ENCODE peak calls at places on chromosomes 4 and X, in ten cellular contexts. One of them, this sample, is unnamed.

GRCh38 chrX:44314259-44314734 is 29.2 kb downstream of the EFHC2 start:
- DNase-seq in effector memory CD4-positive, alpha-beta T cell: no peak
- DNase-seq in A549: no peak
- DNase-seq in activated effector memory CD4-positive, alpha-beta T cell treated with Interleukin-2 at 50 U/mL for 16 hours: no peak
- DNase-seq in head of caudate nucleus: no peak
- DNase-seq in CD8-positive, alpha-beta memory T cell: no peak
- DNase-seq in cardiac muscle cell: peak
- DNase-seq in stimulated activated CD4-positive, alpha-beta T cell treated with anti-CD3 and anti-CD28 coated beads, TNF-alpha, amount 100 ng/mL, for 4 hours: no peak
- DNase-seq in thoracic aorta: no peak
- DNase-seq in pancreas: no peak
- DNase-seq in this sample: peak

GRCh38 chr4:69970071-69970470 is 4.5 kb upstream of the CSN2 start:
- DNase-seq in thoracic aorta: no peak
- DNase-seq in activated effector memory CD4-positive, alpha-beta T cell treated with Interleukin-2 at 50 U/mL for 16 hours: no peak
- DNase-seq in cardiac muscle cell: no peak
- DNase-seq in head of caudate nucleus: no peak
- DNase-seq in CD8-positive, alpha-beta memory T cell: no peak
- DNase-seq in A549: no peak
- DNase-seq in pancreas: no peak
- DNase-seq in effector memory CD4-positive, alpha-beta T cell: no peak
- DNase-seq in stimulated activated CD4-positive, alpha-beta T cell treated with anti-CD3 and anti-CD28 coated beads, TNF-alpha, amount 100 ng/mL, for 4 hours: no peak
- DNase-seq in this sample: no peak

GRCh38 chr4:127685292-127685691 is 44.9 kb upstream of the SLC25A31 start:
- DNase-seq in stimulated activated CD4-positive, alpha-beta T cell treated with anti-CD3 and anti-CD28 coated beads, TNF-alpha, amount 100 ng/mL, for 4 hours: no peak
- DNase-seq in A549: no peak
- DNase-seq in effector memory CD4-positive, alpha-beta T cell: no peak
- DNase-seq in activated effector memory CD4-positive, alpha-beta T cell treated with Interleukin-2 at 50 U/mL for 16 hours: no peak
- DNase-seq in head of caudate nucleus: no peak
- DNase-seq in cardiac muscle cell: no peak
- DNase-seq in pancreas: no peak
- DNase-seq in thoracic aorta: no peak
- DNase-seq in CD8-positive, alpha-beta memory T cell: no peak
- DNase-seq in this sample: no peak

GRCh38 chrX:13898084-13898483 is 81.2 kb upstream of the GPM6B start:
- DNase-seq in thoracic aorta: peak
- DNase-seq in activated effector memory CD4-positive, alpha-beta T cell treated with Interleukin-2 at 50 U/mL for 16 hours: no peak
- DNase-seq in head of caudate nucleus: no peak
- DNase-seq in CD8-positive, alpha-beta memory T cell: no peak
- DNase-seq in effector memory CD4-positive, alpha-beta T cell: no peak
- DNase-seq in pancreas: no peak
- DNase-seq in A549: peak
- DNase-seq in stimulated activated CD4-positive, alpha-beta T cell treated with anti-CD3 and anti-CD28 coated beads, TNF-alpha, amount 100 ng/mL, for 4 hours: no peak
- DNase-seq in cardiac muscle cell: peak
- DNase-seq in this sample: no peak

GRCh38 chrX:45011131-45011530 is 138.1 kb downstream of the KDM6A start:
- DNase-seq in A549: peak
- DNase-seq in effector memory CD4-positive, alpha-beta T cell: no peak
- DNase-seq in pancreas: no peak
- DNase-seq in thoracic aorta: no peak
- DNase-seq in head of caudate nucleus: no peak
- DNase-seq in CD8-positive, alpha-beta memory T cell: no peak
- DNase-seq in cardiac muscle cell: no peak
- DNase-seq in activated effector memory CD4-positive, alpha-beta T cell treated with Interleukin-2 at 50 U/mL for 16 hours: no peak
- DNase-seq in stimulated activated CD4-positive, alpha-beta T cell treated with anti-CD3 and anti-CD28 coated beads, TNF-alpha, amount 100 ng/mL, for 4 hours: no peak
- DNase-seq in this sample: no peak

GRCh38 chr4:94448815-94449375 is 2.8 kb upstream of the PDLIM5 start:
- DNase-seq in activated effector memory CD4-positive, alpha-beta T cell treated with Interleukin-2 at 50 U/mL for 16 hours: no peak
- DNase-seq in stimulated activated CD4-positive, alpha-beta T cell treated with anti-CD3 and anti-CD28 coated beads, TNF-alpha, amount 100 ng/mL, for 4 hours: no peak
- DNase-seq in head of caudate nucleus: no peak
- DNase-seq in cardiac muscle cell: no peak
- DNase-seq in effector memory CD4-positive, alpha-beta T cell: no peak
- DNase-seq in thoracic aorta: no peak
- DNase-seq in CD8-positive, alpha-beta memory T cell: no peak
- DNase-seq in A549: no peak
- DNase-seq in pancreas: no peak
- DNase-seq in this sample: no peak

GRCh38 chr4:14025093-14025492 is 397.6 kb upstream of the BOD1L1 start:
- DNase-seq in head of caudate nucleus: no peak
- DNase-seq in thoracic aorta: no peak
- DNase-seq in pancreas: no peak
- DNase-seq in stimulated activated CD4-positive, alpha-beta T cell treated with anti-CD3 and anti-CD28 coated beads, TNF-alpha, amount 100 ng/mL, for 4 hours: no peak
- DNase-seq in activated effector memory CD4-positive, alpha-beta T cell treated with Interleukin-2 at 50 U/mL for 16 hours: no peak
- DNase-seq in cardiac muscle cell: peak
- DNase-seq in A549: no peak
- DNase-seq in effector memory CD4-positive, alpha-beta T cell: no peak
- DNase-seq in CD8-positive, alpha-beta memory T cell: no peak
- DNase-seq in this sample: no peak

GRCh38 chr4:179750374-179750773 is 2308.1 kb upstream of the AGA start:
- DNase-seq in effector memory CD4-positive, alpha-beta T cell: no peak
- DNase-seq in activated effector memory CD4-positive, alpha-beta T cell treated with Interleukin-2 at 50 U/mL for 16 hours: no peak
- DNase-seq in stimulated activated CD4-positive, alpha-beta T cell treated with anti-CD3 and anti-CD28 coated beads, TNF-alpha, amount 100 ng/mL, for 4 hours: no peak
- DNase-seq in head of caudate nucleus: no peak
- DNase-seq in cardiac muscle cell: peak
- DNase-seq in A549: no peak
- DNase-seq in pancreas: no peak
- DNase-seq in CD8-positive, alpha-beta memory T cell: no peak
- DNase-seq in thoracic aorta: no peak
- DNase-seq in this sample: peak

GRCh38 chr4:21795091-21795490 is 153.5 kb downstream of the KCNIP4 start:
- DNase-seq in cardiac muscle cell: no peak
- DNase-seq in activated effector memory CD4-positive, alpha-beta T cell treated with Interleukin-2 at 50 U/mL for 16 hours: no peak
- DNase-seq in head of caudate nucleus: no peak
- DNase-seq in A549: no peak
- DNase-seq in stimulated activated CD4-positive, alpha-beta T cell treated with anti-CD3 and anti-CD28 coated beads, TNF-alpha, amount 100 ng/mL, for 4 hours: no peak
- DNase-seq in CD8-positive, alpha-beta memory T cell: no peak
- DNase-seq in pancreas: no peak
- DNase-seq in effector memory CD4-positive, alpha-beta T cell: no peak
- DNase-seq in thoracic aorta: no peak
- DNase-seq in this sample: no peak

GRCh38 chr4:6464842-6465588 is 7.4 kb downstream of the PPP2R2C start:
- DNase-seq in effector memory CD4-positive, alpha-beta T cell: no peak
- DNase-seq in cardiac muscle cell: no peak
- DNase-seq in CD8-positive, alpha-beta memory T cell: no peak
- DNase-seq in head of caudate nucleus: peak
- DNase-seq in activated effector memory CD4-positive, alpha-beta T cell treated with Interleukin-2 at 50 U/mL for 16 hours: no peak
- DNase-seq in A549: peak
- DNase-seq in thoracic aorta: no peak
- DNase-seq in stimulated activated CD4-positive, alpha-beta T cell treated with anti-CD3 and anti-CD28 coated beads, TNF-alpha, amount 100 ng/mL, for 4 hours: no peak
- DNase-seq in pancreas: no peak
- DNase-seq in this sample: peak